ENCODE peak calls at places on chromosomes 3 and 15, in four cellular contexts. F is HepG2, Z is HCT116, L is K562. T is an unnamed sample.

GRCh38 chr3:80997622-80998021 is 763.8 kb downstream of the GBE1 start:
- DNase-seq in L (no peak), Z (no peak), F (no peak), T (no peak)

GRCh38 chr3:182212479-182213076 is 500.9 kb downstream of the SOX2 start:
- DNase-seq in L (no peak), Z (peak), F (peak), T (peak)

GRCh38 chr3:23650371-23651140 is 155.2 kb upstream of the UBE2E1 start:
- DNase-seq in F (no peak), Z (no peak), L (no peak), T (peak)

GRCh38 chr15:81052046-81052445 is 51.3 kb downstream of the TLNRD1 start:
- DNase-seq in Z (no peak), L (no peak), F (no peak), T (no peak)

GRCh38 chr15:89401636-89402252 is 67.1 kb upstream of the POLG start:
- DNase-seq in L (no peak), F (no peak), Z (no peak), T (no peak)

GRCh38 chr3:194540268-194540937 is 53.6 kb upstream of the ATP13A3 start:
- DNase-seq in L (no peak), Z (no peak), F (no peak), T (no peak)

GRCh38 chr3:49295489-49296058 is 18.5 kb upstream of the C3orf62 start:
- DNase-seq in F (peak), L (peak), Z (peak), T (no peak)

GRCh38 chr15:29143909-29144308 is 125.7 kb downstream of the NSMCE3 start:
- DNase-seq in Z (no peak), L (no peak), F (no peak), T (no peak)

GRCh38 chr15:76336254-76337046 is at the start of gene ISL2:
- DNase-seq in F (peak), L (peak), Z (peak), T (no peak)

GRCh38 chr3:143327388-143327787 is 207.8 kb downstream of the CHST2 start:
- DNase-seq in L (no peak), Z (no peak), F (no peak), T (no peak)

GRCh38 chr3:48503406-48504050 is 446 bp downstream of the SHISA5 start:
- DNase-seq in F (no peak), Z (no peak), L (peak), T (no peak)

GRCh38 chr3:45437388-45437787 is 49.0 kb downstream of the LARS2 start:
- DNase-seq in Z (peak), F (no peak), L (no peak), T (no peak)

GRCh38 chr15:68231102-68231818 is 1.7 kb upstream of the CLN6 start:
- DNase-seq in F (no peak), L (no peak), Z (no peak), T (no peak)
- TF ChIP-seq TCF7L2 in F (no peak), L (no peak), Z (no peak), T (no peak)

GRCh38 chr3:12147263-12147780 is 11.4 kb downstream of the TIMP4 start:
- DNase-seq in L (no peak), Z (no peak), F (no peak), T (no peak)

GRCh38 chr3:12142476-12142875 is 16.2 kb downstream of the TIMP4 start:
- DNase-seq in Z (no peak), F (no peak), L (no peak), T (no peak)

GRCh38 chr3:12141350-12141749 is 17.4 kb downstream of the TIMP4 start:
- DNase-seq in L (no peak), Z (no peak), F (no peak), T (no peak)

GRCh38 chr3:12148183-12148940 is 10.3 kb downstream of the TIMP4 start:
- DNase-seq in L (no peak), Z (no peak), F (no peak), T (no peak)

GRCh38 chr3:12143949-12144504 is 14.7 kb downstream of the TIMP4 start:
- DNase-seq in L (no peak), Z (no peak), F (no peak), T (no peak)
- TF ChIP-seq TCF7L2 in L (no peak), Z (no peak), F (no peak), T (no peak)

DNA sequence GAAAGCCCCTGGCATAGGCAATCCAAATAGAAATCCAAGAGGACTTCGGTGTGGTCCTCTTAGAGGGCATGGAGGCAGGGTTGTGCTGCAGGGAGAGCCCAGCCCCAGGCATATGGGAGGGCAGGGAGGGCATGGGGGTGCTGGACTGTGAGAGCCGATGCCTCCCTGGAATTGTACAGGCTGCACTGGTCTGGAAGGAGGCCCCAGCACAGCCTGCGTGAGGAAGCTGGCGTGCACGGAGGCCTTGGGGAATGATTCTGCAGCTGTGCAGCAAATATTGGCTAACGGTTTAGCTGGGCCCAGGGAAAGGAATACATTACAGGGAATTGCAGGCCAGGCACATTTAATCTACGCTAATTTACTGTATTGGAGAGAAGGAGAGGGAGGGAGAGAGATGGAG is 62.7 kb downstream of the EFCAB12 start:
- DNase-seq in F (no peak), L (no peak), Z (no peak), T (no peak)
- TF ChIP-seq TCF7L2 in F (no peak), L (no peak), Z (no peak), T (no peak)

GRCh38 chr3:52394751-52395502 is 50.0 kb downstream of the SEMA3G start:
- DNase-seq in Z (no peak), F (no peak), L (no peak), T (no peak)
- TF ChIP-seq TCF7L2 in Z (no peak), F (no peak), L (no peak), T (no peak)

DNA sequence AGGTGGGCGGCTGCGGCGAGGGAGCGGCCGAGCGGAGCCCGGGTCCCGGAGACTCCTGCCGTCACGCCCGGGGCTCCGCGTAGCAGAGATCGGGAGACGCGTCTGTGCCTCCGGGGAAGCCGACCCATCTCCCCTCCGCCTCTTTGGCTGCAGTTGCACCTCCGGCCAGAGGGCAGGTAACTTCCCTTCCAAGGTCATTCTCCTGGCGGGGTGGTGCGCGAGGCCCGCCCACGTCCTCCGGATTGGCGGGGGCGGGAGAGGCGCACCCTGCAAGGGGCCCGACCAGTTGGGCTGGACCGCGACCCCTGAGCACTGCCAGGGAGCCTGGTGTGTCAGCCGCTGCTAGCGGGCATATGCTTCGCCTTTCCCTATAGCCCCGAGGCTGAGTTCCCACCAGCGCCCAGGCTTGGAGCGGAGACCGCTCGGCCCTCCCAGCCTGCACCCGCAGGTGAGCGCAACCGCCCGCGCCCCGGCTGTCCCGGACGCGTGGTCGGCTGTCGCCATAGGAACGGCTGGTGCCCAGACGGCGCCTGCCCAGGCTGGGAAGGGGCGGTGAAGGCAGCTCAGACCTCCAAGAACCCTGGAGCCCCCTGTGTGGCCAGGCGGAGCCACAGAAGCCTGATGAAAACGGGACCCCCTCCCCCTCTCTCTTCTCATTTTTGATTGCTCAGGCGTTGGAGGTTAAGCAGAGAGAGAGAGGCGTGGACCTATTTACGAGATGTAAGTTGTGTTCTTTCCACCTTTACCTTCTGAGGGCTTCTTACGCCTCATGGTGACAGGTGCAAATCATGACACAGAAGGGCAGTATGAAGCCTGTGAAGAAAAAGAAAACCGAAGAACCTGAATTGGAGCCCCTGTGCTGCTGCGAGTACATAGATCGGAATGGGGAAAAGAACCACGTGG is 453 bp downstream of the ZDHHC23 start:
- DNase-seq in F (peak), Z (no peak), L (no peak), T (no peak)
- TF ChIP-seq TCF7L2 in F (no peak), Z (no peak), L (no peak), T (no peak)

DNA sequence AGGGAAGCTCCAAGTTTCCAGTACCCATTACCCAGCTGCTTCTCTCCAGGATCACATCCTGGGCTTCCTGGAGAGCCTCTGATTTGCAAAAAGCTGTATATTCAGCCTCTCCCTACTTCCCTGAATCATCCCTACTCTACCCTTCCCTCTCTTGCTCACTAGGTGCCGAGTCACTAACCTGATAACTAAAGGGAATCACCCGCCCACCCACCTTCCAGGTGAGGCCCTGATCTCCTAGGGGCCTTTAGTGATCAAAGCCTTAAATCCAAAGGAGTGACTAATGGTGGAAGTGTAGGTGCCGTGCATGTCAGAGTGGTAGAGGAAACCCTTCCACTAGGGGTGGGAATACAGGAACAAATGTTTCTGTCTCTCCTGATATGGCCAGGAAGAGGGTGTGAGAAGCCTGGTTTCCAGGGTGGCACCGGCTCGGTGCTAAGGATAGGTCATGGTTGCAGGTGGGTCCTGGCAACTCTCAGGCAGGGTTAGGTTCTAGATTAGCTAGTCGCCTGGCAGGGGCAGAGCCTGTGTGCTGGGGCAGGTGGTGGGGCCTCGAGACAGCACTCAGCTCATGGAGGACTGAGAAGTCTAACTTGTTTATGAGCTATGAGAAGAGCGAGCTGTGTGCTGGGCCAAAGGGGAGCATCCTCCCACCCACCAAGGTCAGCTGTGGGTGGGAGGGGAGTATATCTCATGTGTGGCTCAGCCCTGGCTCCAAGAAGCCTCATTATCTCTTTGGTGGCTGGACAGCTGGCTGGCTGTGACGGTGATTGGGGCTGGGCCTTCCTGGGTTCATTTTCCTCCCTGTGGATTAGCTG is 10.1 kb downstream of the SEMA7A start:
- DNase-seq in L (no peak), F (peak), Z (peak), T (no peak)
- TF ChIP-seq TCF7L2 in L (no peak), F (no peak), Z (no peak), T (no peak)

GRCh38 chr15:41512078-41512394 is 1.6 kb downstream of the LTK start:
- DNase-seq in Z (no peak), L (no peak), F (no peak), T (no peak)

GRCh38 chr15:41513282-41514227 is at the start of gene LTK:
- DNase-seq in Z (peak), L (peak), F (no peak), T (no peak)

GRCh38 chr15:41510728-41511127 is 2.9 kb downstream of the LTK start:
- DNase-seq in Z (no peak), F (no peak), L (no peak), T (no peak)

GRCh38 chr15:41511331-41512077 is 2.1 kb downstream of the LTK start:
- DNase-seq in F (no peak), L (no peak), Z (no peak), T (no peak)

GRCh38 chr15:41512512-41513281 is 930 bp downstream of the LTK start:
- DNase-seq in Z (no peak), F (no peak), L (peak), T (no peak)
- TF ChIP-seq TCF7L2 in Z (no peak), F (no peak), L (no peak), T (no peak)

GRCh38 chr3:127365383-127365782 is 77.5 kb upstream of the PRR20G start:
- DNase-seq in Z (no peak), F (no peak), L (no peak), T (no peak)
- TF ChIP-seq TCF7L2 in Z (no peak), F (no peak), L (no peak), T (no peak)

DNA sequence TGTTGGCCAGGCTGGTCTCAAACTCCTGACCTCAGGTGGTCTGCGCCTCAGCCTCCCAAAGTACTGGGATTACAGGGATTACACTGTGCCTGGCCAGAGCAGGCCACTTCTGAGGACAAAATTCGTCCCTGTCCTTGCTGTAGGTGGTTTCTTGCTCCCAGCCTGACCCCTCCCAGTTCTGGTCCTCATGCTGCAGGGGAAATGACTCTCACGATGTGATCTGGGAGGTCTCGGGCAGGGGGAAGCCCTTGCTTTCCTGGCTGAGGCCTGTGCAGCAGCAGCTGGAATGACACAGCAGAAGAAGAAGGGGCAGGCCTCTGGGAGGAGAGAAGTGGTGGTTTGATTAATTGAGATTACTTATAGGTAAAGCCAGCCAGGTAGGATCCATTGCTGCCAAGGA is 39.3 kb downstream of the MEGF11 start:
- DNase-seq in Z (no peak), F (no peak), L (no peak), T (no peak)
- TF ChIP-seq TCF7L2 in Z (no peak), F (no peak), L (no peak), T (no peak)

GRCh38 chr3:86702381-86702958 is 288.5 kb downstream of the VGLL3 start:
- DNase-seq in L (no peak), F (no peak), Z (no peak), T (no peak)
- TF ChIP-seq TCF7L2 in L (no peak), F (no peak), Z (no peak), T (no peak)

T was measured in Panc1.